ENCODE peak calls at places on chromosomes 2 and 18, in ten cellular contexts. T is 8988T; X is T-helper 2 cell; J is WERI-Rb-1; S is mesendoderm; B is mucosa of gallbladder; M is Calu3; I is activated CD8-positive, alpha-beta memory T cell treated with anti-CD3 and anti-CD28 coated beads, Interleukin-2, amount 50 U/mL, for 4 hours; O is fibroblast of lung; Q is AG08396. A is an unnamed sample.

GRCh38 chr2:100988630-100989417 is 13.3 kb upstream of the RPL31 start:
- DNase-seq in M (no peak), O (no peak), Q (no peak), S (no peak), J (no peak), X (no peak), T (no peak), I (no peak), B (no peak), A (peak; percentile 94)

GRCh38 chr2:57881998-57882884 is 164.4 kb upstream of the VRK2 start:
- DNase-seq in B (no peak), J (no peak), O (peak; percentile 52), T (no peak), S (peak; percentile 19), I (no peak), M (peak; percentile 1), X (no peak), Q (peak; percentile 24), A (peak; percentile 7)

GRCh38 chr2:176931588-176932563 is 280.7 kb upstream of the HNRNPA3 start:
- DNase-seq in B (no peak), S (peak; percentile 51), O (peak; percentile 22), M (no peak), Q (no peak), X (peak; percentile 61), J (no peak), T (no peak), I (no peak), A (no peak)

GRCh38 chr2:208608436-208608835 is 201.8 kb downstream of the PTH2R start:
- DNase-seq in M (no peak), J (peak; percentile 17), T (no peak), X (no peak), S (no peak), O (no peak), I (no peak), B (no peak), Q (no peak), A (no peak)

GRCh38 chr2:146228659-146229058 is 1616.2 kb upstream of the ACVR2A start:
- DNase-seq in B (no peak), J (no peak), I (no peak), X (no peak), M (no peak), S (no peak), O (no peak), T (no peak), Q (no peak), A (no peak)

GRCh38 chr2:119794237-119794636 is 34.5 kb downstream of the PTPN4 start:
- DNase-seq in T (no peak), M (no peak), I (no peak), B (no peak), S (no peak), J (no peak), Q (no peak), O (no peak), X (no peak), A (no peak)

GRCh38 chr2:201638331-201638730 is 5.0 kb downstream of the TMEM237 start:
- DNase-seq in B (no peak), T (no peak), I (no peak), S (no peak), Q (no peak), M (no peak), J (no peak), X (no peak), O (no peak), A (no peak)

GRCh38 chr18:44098551-44099098 is 582.1 kb upstream of the SETBP1 start:
- DNase-seq in I (no peak), J (peak; percentile 10), B (no peak), M (no peak), T (no peak), O (peak; percentile 58), Q (peak; percentile 7), X (no peak), S (peak; percentile 70), A (peak; percentile 23)

GRCh38 chr18:784470-785172 is 27.4 kb downstream of the YES1 start:
- DNase-seq in S (peak; percentile 24), B (no peak), T (no peak), X (no peak), J (no peak), M (no peak), I (no peak), O (no peak), Q (no peak), A (no peak)

GRCh38 chr18:45166341-45167108 is 448.8 kb upstream of the SLC14A2 start:
- DNase-seq in M (peak; percentile 56), J (no peak), S (no peak), T (no peak), X (no peak), Q (peak; percentile 26), O (peak; percentile 84), I (no peak), B (no peak), A (peak; percentile 43)

GRCh38 chr18:11398625-11399024 is 210.8 kb upstream of the SLC35G4 start:
- DNase-seq in T (no peak), J (no peak), X (no peak), I (no peak), Q (no peak), S (peak; percentile 6), M (no peak), O (peak; percentile 15), B (no peak), A (no peak)

GRCh38 chr2:215619989-215620388 is 184.1 kb upstream of the FN1 start:
- DNase-seq in Q (no peak), X (no peak), M (peak; percentile 67), B (peak; percentile 83), J (no peak), S (no peak), I (no peak), O (no peak), T (no peak), A (no peak)

GRCh38 chr2:226691265-226691664 is 108.4 kb downstream of the IRS1 start:
- DNase-seq in M (no peak), T (no peak), I (no peak), J (no peak), B (no peak), Q (no peak), O (no peak), X (no peak), S (peak; percentile 82), A (no peak)

GRCh38 chr2:206422493-206422892 is 20.8 kb upstream of the ADAM23 start:
- DNase-seq in M (no peak), T (no peak), X (no peak), J (no peak), O (peak; percentile 43), B (no peak), Q (no peak), S (no peak), I (no peak), A (no peak)

GRCh38 chr2:42182654-42183308 is 13.6 kb downstream of the EML4 start:
- DNase-seq in T (no peak), I (no peak), B (no peak), Q (no peak), J (no peak), X (no peak), S (no peak), M (no peak), O (no peak), A (no peak)

GRCh38 chr2:120428748-120429147 is 82.8 kb downstream of the INHBB start:
- DNase-seq in Q (no peak), O (no peak), B (no peak), M (no peak), J (no peak), T (no peak), I (no peak), X (no peak), S (no peak), A (no peak)

GRCh38 chr2:29113891-29114321 is 1.3 kb upstream of the CLIP4 start:
- DNase-seq in J (no peak), I (no peak), O (peak; percentile 88), B (peak; percentile 68), X (no peak), M (peak; percentile 82), Q (peak; percentile 48), S (no peak), T (no peak), A (peak; percentile 65)

GRCh38 chr2:46649004-46649403 is 169.6 kb downstream of the TMEM247 start:
- DNase-seq in M (no peak), T (no peak), X (no peak), B (no peak), O (no peak), J (no peak), S (no peak), Q (no peak), I (no peak), A (no peak)

GRCh38 chr2:238287702-238288649 is at the start of gene PER2:
- DNase-seq in O (peak; percentile 71), X (peak; percentile 11), B (no peak), T (peak; percentile 55), Q (peak; percentile 83), S (peak; percentile 92), M (peak; percentile 85), I (peak; percentile 45), J (peak; percentile 42), A (peak; percentile 90)

GRCh38 chr2:56077352-56077915 is 106.4 kb upstream of the CCDC85A start:
- DNase-seq in I (no peak), T (no peak), O (no peak), M (peak; percentile 53), X (no peak), S (peak; percentile 63), J (peak; percentile 56), B (no peak), Q (no peak), A (peak; percentile 15)

GRCh38 chr18:36186461-36187137 is 698 bp upstream of the MOCOS start:
- DNase-seq in B (no peak), J (no peak), O (peak; percentile 24), S (peak; percentile 11), X (no peak), Q (peak; percentile 48), T (peak; percentile 39), I (no peak), M (peak; percentile 59), A (peak; percentile 45)

GRCh38 chr2:9178110-9178904 is 28.3 kb upstream of the ASAP2 start:
- DNase-seq in M (peak; percentile 49), S (peak; percentile 94), X (no peak), Q (no peak), J (no peak), I (no peak), B (no peak), T (no peak), O (no peak), A (no peak)

GRCh38 chr18:48036641-48037421 is 106.4 kb upstream of the SMAD2 start:
- DNase-seq in Q (no peak), X (no peak), M (no peak), J (peak; percentile 89), I (no peak), S (no peak), T (no peak), O (no peak), B (no peak), A (no peak)

GRCh38 chr2:241763551-241764271 is 12.9 kb upstream of the GAL3ST2 start:
- DNase-seq in X (peak; percentile 50), Q (no peak), J (no peak), I (no peak), O (no peak), T (peak; percentile 17), M (no peak), B (no peak), S (no peak), A (no peak)

GRCh38 chr2:167140767-167141166 is 252.5 kb downstream of the XIRP2 start:
- DNase-seq in X (no peak), O (peak; percentile 97), S (peak; percentile 39), I (no peak), Q (peak; percentile 76), T (no peak), M (peak; percentile 67), J (no peak), B (no peak), A (peak; percentile 58)

GRCh38 chr2:98560256-98560771 is 48.0 kb downstream of the COA5 start:
- DNase-seq in X (no peak), S (no peak), J (no peak), M (no peak), T (no peak), Q (peak; percentile 91), I (no peak), O (peak; percentile 94), B (no peak), A (peak; percentile 96)

GRCh38 chr2:212416126-212416525 is 122.5 kb downstream of the ERBB4 start:
- DNase-seq in Q (no peak), M (no peak), T (no peak), I (no peak), B (no peak), J (no peak), S (no peak), X (no peak), O (no peak), A (no peak)